ENCODE peak calls at places on chromosomes 16 and 17, in ten cellular contexts. One of them, this sample, is unnamed.

GRCh38 chr17:29172589-29172988 is 7.6 kb downstream of the MYO18A start:
- DNase-seq in tibial artery: no peak
- DNase-seq in cardiac muscle cell: no peak
- DNase-seq in heart right ventricle: no peak
- DNase-seq in GM12878: no peak
- DNase-seq in mucosa of descending colon: no peak
- DNase-seq in testis: no peak
- DNase-seq in ovary: no peak
- DNase-seq in stomach: no peak
- DNase-seq in tibial nerve: no peak
- DNase-seq in this sample: no peak

GRCh38 chr17:66580601-66581385 is 254.1 kb upstream of the CACNG5 start:
- DNase-seq in tibial artery: no peak
- DNase-seq in cardiac muscle cell: no peak
- DNase-seq in heart right ventricle: peak; percentile 19
- DNase-seq in GM12878: no peak
- DNase-seq in mucosa of descending colon: peak; percentile 68
- DNase-seq in testis: peak; percentile 67
- DNase-seq in ovary: no peak
- DNase-seq in stomach: peak; percentile 34
- DNase-seq in tibial nerve: no peak
- DNase-seq in this sample: no peak

GRCh38 chr16:80803341-80804060 is 897 bp downstream of the CDYL2 start:
- DNase-seq in tibial artery: no peak
- DNase-seq in cardiac muscle cell: peak; percentile 27
- DNase-seq in heart right ventricle: peak; percentile 33
- DNase-seq in GM12878: no peak
- DNase-seq in mucosa of descending colon: peak; percentile 47
- DNase-seq in testis: peak; percentile 43
- DNase-seq in ovary: peak; percentile 39
- DNase-seq in stomach: peak; percentile 45
- DNase-seq in tibial nerve: no peak
- DNase-seq in this sample: peak; percentile 63

GRCh38 chr17:5821057-5821456 is 236.7 kb upstream of the NLRP1 start:
- DNase-seq in tibial artery: no peak
- DNase-seq in cardiac muscle cell: no peak
- DNase-seq in heart right ventricle: no peak
- DNase-seq in GM12878: no peak
- DNase-seq in mucosa of descending colon: no peak
- DNase-seq in testis: no peak
- DNase-seq in ovary: no peak
- DNase-seq in stomach: no peak
- DNase-seq in tibial nerve: no peak
- DNase-seq in this sample: no peak

GRCh38 chr17:31495049-31495885 is 103.8 kb downstream of the RAB11FIP4 start:
- DNase-seq in tibial artery: no peak
- DNase-seq in cardiac muscle cell: no peak
- DNase-seq in heart right ventricle: no peak
- DNase-seq in GM12878: no peak
- DNase-seq in mucosa of descending colon: peak; percentile 49
- DNase-seq in testis: no peak
- DNase-seq in ovary: no peak
- DNase-seq in stomach: peak; percentile 82
- DNase-seq in tibial nerve: no peak
- DNase-seq in this sample: no peak

GRCh38 chr16:53805113-53805512 is 101.2 kb downstream of the FTO start:
- DNase-seq in tibial artery: no peak
- DNase-seq in cardiac muscle cell: no peak
- DNase-seq in heart right ventricle: no peak
- DNase-seq in GM12878: no peak
- DNase-seq in mucosa of descending colon: no peak
- DNase-seq in testis: no peak
- DNase-seq in ovary: no peak
- DNase-seq in stomach: no peak
- DNase-seq in tibial nerve: no peak
- DNase-seq in this sample: no peak

GRCh38 chr16:78198299-78198698 is 98.8 kb downstream of the WWOX start:
- DNase-seq in tibial artery: no peak
- DNase-seq in cardiac muscle cell: no peak
- DNase-seq in heart right ventricle: no peak
- DNase-seq in GM12878: no peak
- DNase-seq in mucosa of descending colon: no peak
- DNase-seq in testis: no peak
- DNase-seq in ovary: no peak
- DNase-seq in stomach: no peak
- DNase-seq in tibial nerve: no peak
- DNase-seq in this sample: no peak

GRCh38 chr16:29154676-29155121 is 169.8 kb downstream of the LAT start:
- DNase-seq in tibial artery: no peak
- DNase-seq in cardiac muscle cell: no peak
- DNase-seq in heart right ventricle: no peak
- DNase-seq in GM12878: no peak
- DNase-seq in mucosa of descending colon: no peak
- DNase-seq in testis: no peak
- DNase-seq in ovary: peak; percentile 66
- DNase-seq in stomach: no peak
- DNase-seq in tibial nerve: no peak
- DNase-seq in this sample: no peak

GRCh38 chr16:69727916-69728270 is 1.5 kb upstream of the NQO1 start:
- DNase-seq in tibial artery: no peak
- DNase-seq in cardiac muscle cell: no peak
- DNase-seq in heart right ventricle: peak; percentile 45
- DNase-seq in GM12878: no peak
- DNase-seq in mucosa of descending colon: no peak
- DNase-seq in testis: peak; percentile 36
- DNase-seq in ovary: peak; percentile 39
- DNase-seq in stomach: peak; percentile 85
- DNase-seq in tibial nerve: no peak
- DNase-seq in this sample: peak; percentile 82

GRCh38 chr17:81354944-81355327 is 40.3 kb upstream of the BAHCC1 start:
- DNase-seq in tibial artery: no peak
- DNase-seq in cardiac muscle cell: no peak
- DNase-seq in heart right ventricle: no peak
- DNase-seq in GM12878: no peak
- DNase-seq in mucosa of descending colon: no peak
- DNase-seq in testis: no peak
- DNase-seq in ovary: no peak
- DNase-seq in stomach: no peak
- DNase-seq in tibial nerve: no peak
- DNase-seq in this sample: no peak

GRCh38 chr16:69397821-69398521 is 12.2 kb upstream of the TERF2 start:
- DNase-seq in tibial artery: no peak
- DNase-seq in cardiac muscle cell: peak; percentile 73
- DNase-seq in heart right ventricle: no peak
- DNase-seq in GM12878: peak; percentile 19
- DNase-seq in mucosa of descending colon: peak; percentile 49
- DNase-seq in testis: peak; percentile 67
- DNase-seq in ovary: no peak
- DNase-seq in stomach: no peak
- DNase-seq in tibial nerve: no peak
- DNase-seq in this sample: no peak

GRCh38 chr16:69195371-69196029 is 8.5 kb downstream of the SNTB2 start:
- DNase-seq in tibial artery: no peak
- DNase-seq in cardiac muscle cell: no peak
- DNase-seq in heart right ventricle: no peak
- DNase-seq in GM12878: no peak
- DNase-seq in mucosa of descending colon: no peak
- DNase-seq in testis: no peak
- DNase-seq in ovary: no peak
- DNase-seq in stomach: no peak
- DNase-seq in tibial nerve: no peak
- DNase-seq in this sample: no peak

GRCh38 chr17:55366020-55366481 is 55.6 kb downstream of the MMD start:
- DNase-seq in tibial artery: no peak
- DNase-seq in cardiac muscle cell: no peak
- DNase-seq in heart right ventricle: no peak
- DNase-seq in GM12878: no peak
- DNase-seq in mucosa of descending colon: no peak
- DNase-seq in testis: no peak
- DNase-seq in ovary: no peak
- DNase-seq in stomach: no peak
- DNase-seq in tibial nerve: no peak
- DNase-seq in this sample: no peak

GRCh38 chr17:1186923-1187771 is 7.4 kb upstream of the ABR start:
- DNase-seq in tibial artery: peak; percentile 93
- DNase-seq in cardiac muscle cell: peak; percentile 86
- DNase-seq in heart right ventricle: peak; percentile 90
- DNase-seq in GM12878: no peak
- DNase-seq in mucosa of descending colon: peak; percentile 78
- DNase-seq in testis: peak; percentile 87
- DNase-seq in ovary: peak; percentile 91
- DNase-seq in stomach: peak; percentile 86
- DNase-seq in tibial nerve: peak; percentile 54
- DNase-seq in this sample: peak; percentile 90
- H3K4me3 ChIP-seq in tibial artery: peak overlapping the region; percentile 3
- H3K4me3 ChIP-seq in cardiac muscle cell: no peak overlapping the region
- H3K4me3 ChIP-seq in heart right ventricle: peak overlapping the region; percentile 2
- H3K4me3 ChIP-seq in GM12878: no peak overlapping the region
- H3K4me3 ChIP-seq in mucosa of descending colon: no peak overlapping the region
- H3K4me3 ChIP-seq in testis: no peak overlapping the region
- H3K4me3 ChIP-seq in ovary: no peak overlapping the region
- H3K4me3 ChIP-seq in stomach: peak overlapping the region; percentile 19
- H3K4me3 ChIP-seq in tibial nerve: no peak overlapping the region
- H3K4me3 ChIP-seq in this sample: peak overlapping the region; percentile 48

GRCh38 chr16:2054543-2055245 is 6.9 kb downstream of the TSC2 start:
- DNase-seq in tibial artery: no peak
- DNase-seq in cardiac muscle cell: no peak
- DNase-seq in heart right ventricle: no peak
- DNase-seq in GM12878: no peak
- DNase-seq in mucosa of descending colon: peak; percentile 94
- DNase-seq in testis: no peak
- DNase-seq in ovary: no peak
- DNase-seq in stomach: peak; percentile 93
- DNase-seq in tibial nerve: no peak
- DNase-seq in this sample: peak; percentile 73

GRCh38 chr16:2057438-2057837 is 9.7 kb downstream of the TSC2 start:
- DNase-seq in tibial artery: no peak
- DNase-seq in cardiac muscle cell: no peak
- DNase-seq in heart right ventricle: no peak
- DNase-seq in GM12878: no peak
- DNase-seq in mucosa of descending colon: no peak
- DNase-seq in testis: no peak
- DNase-seq in ovary: no peak
- DNase-seq in stomach: no peak
- DNase-seq in tibial nerve: no peak
- DNase-seq in this sample: no peak

GRCh38 chr16:2058901-2059300 is 11.1 kb downstream of the TSC2 start:
- DNase-seq in tibial artery: no peak
- DNase-seq in cardiac muscle cell: no peak
- DNase-seq in heart right ventricle: no peak
- DNase-seq in GM12878: no peak
- DNase-seq in mucosa of descending colon: no peak
- DNase-seq in testis: no peak
- DNase-seq in ovary: no peak
- DNase-seq in stomach: no peak
- DNase-seq in tibial nerve: no peak
- DNase-seq in this sample: no peak

GRCh38 chr16:2056077-2056476 is 8.3 kb downstream of the TSC2 start:
- DNase-seq in tibial artery: no peak
- DNase-seq in cardiac muscle cell: no peak
- DNase-seq in heart right ventricle: no peak
- DNase-seq in GM12878: no peak
- DNase-seq in mucosa of descending colon: no peak
- DNase-seq in testis: no peak
- DNase-seq in ovary: no peak
- DNase-seq in stomach: no peak
- DNase-seq in tibial nerve: no peak
- DNase-seq in this sample: no peak

DNA sequence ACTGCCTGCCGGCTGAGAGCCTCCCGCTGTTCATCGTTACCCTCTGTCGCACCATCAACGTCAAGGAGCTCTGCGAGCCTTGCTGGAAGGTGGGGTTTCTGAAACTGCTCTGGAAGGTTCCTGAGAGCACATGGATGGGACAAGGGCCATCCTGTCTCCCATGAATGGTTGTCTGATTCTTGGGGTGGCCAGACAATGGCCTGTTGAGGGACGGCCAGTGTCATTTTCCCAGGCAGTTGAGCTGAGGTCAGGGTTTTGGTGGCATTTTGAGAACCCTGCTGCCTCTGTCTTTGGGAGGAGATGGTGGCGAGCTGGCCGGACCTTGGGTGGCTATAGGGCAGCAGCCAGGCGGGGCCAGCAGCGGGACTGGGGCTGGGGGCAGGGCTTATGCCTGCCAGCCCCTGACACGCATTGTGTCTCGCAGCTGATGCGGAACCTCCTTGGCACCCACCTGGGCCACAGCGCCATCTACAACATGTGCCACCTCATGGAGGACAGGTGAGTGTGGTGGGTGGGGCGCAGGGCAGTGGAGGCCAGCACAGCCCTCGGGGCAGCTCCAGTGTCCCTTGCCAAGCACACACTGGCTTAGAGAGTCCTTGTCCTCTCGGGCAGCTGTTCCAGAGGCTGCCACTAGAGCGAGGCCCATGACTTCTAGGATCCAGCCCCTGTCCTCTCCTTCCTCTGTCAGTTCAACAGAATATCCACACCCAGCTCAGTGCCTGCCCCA is 9.1 kb downstream of the TSC2 start:
- DNase-seq in tibial artery: no peak
- DNase-seq in cardiac muscle cell: no peak
- DNase-seq in heart right ventricle: no peak
- DNase-seq in GM12878: no peak
- DNase-seq in mucosa of descending colon: no peak
- DNase-seq in testis: no peak
- DNase-seq in ovary: no peak
- DNase-seq in stomach: no peak
- DNase-seq in tibial nerve: no peak
- DNase-seq in this sample: no peak
- TF ChIP-seq CTCF in tibial artery: no peak
- TF ChIP-seq CTCF in cardiac muscle cell: peak; percentile 8
- TF ChIP-seq CTCF in heart right ventricle: no peak
- TF ChIP-seq CTCF in GM12878: no peak
- TF ChIP-seq CTCF in mucosa of descending colon: no peak
- TF ChIP-seq CTCF in testis: no peak
- TF ChIP-seq CTCF in ovary: no peak
- TF ChIP-seq CTCF in stomach: no peak
- TF ChIP-seq CTCF in tibial nerve: peak; percentile 10
- TF ChIP-seq CTCF in this sample: no peak

DNA sequence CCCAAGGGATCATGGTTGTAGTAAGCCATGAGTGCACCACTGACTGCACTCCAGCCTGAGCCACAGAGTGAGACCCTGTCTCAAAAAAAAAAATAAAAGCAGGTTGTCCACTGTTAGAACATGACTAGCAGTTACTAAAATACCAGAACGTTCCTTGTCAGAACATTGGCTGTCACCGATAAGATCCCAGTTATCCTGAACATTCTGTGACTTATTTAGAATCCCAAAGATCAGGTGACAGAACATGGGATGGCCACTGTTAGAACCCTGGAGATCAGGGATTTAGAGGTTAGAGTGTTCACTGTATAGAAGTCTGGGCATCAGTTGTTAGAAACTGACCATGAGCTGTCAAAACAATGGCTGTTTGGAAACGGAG is 8.6 kb downstream of the CES4A start:
- DNase-seq in tibial artery: no peak
- DNase-seq in cardiac muscle cell: no peak
- DNase-seq in heart right ventricle: no peak
- DNase-seq in GM12878: no peak
- DNase-seq in mucosa of descending colon: no peak
- DNase-seq in testis: no peak
- DNase-seq in ovary: no peak
- DNase-seq in stomach: no peak
- DNase-seq in tibial nerve: no peak
- DNase-seq in this sample: no peak
- H3K36me3 ChIP-seq in tibial artery: no peaks in the 10 kb centered on the region
- H3K36me3 ChIP-seq in cardiac muscle cell: no peaks in the 10 kb centered on the region
- H3K36me3 ChIP-seq in heart right ventricle: no peaks in the 10 kb centered on the region
- H3K36me3 ChIP-seq in GM12878: no peaks in the 10 kb centered on the region
- H3K36me3 ChIP-seq in mucosa of descending colon: no peaks in the 10 kb centered on the region
- H3K36me3 ChIP-seq in testis: no peaks in the 10 kb centered on the region
- H3K36me3 ChIP-seq in ovary: no peaks in the 10 kb centered on the region
- H3K36me3 ChIP-seq in stomach: no peaks in the 10 kb centered on the region
- H3K36me3 ChIP-seq in tibial nerve: no peaks in the 10 kb centered on the region
- H3K36me3 ChIP-seq in this sample: no peaks in the 10 kb centered on the region

GRCh38 chr17:38746893-38747384 is 1.2 kb downstream of the PCGF2 start:
- DNase-seq in tibial artery: no peak
- DNase-seq in cardiac muscle cell: no peak
- DNase-seq in heart right ventricle: no peak
- DNase-seq in GM12878: no peak
- DNase-seq in mucosa of descending colon: peak; percentile 27
- DNase-seq in testis: no peak
- DNase-seq in ovary: no peak
- DNase-seq in stomach: no peak
- DNase-seq in tibial nerve: no peak
- DNase-seq in this sample: no peak
- H3K4me3 ChIP-seq in tibial artery: peak overlapping the region; percentile 70
- H3K4me3 ChIP-seq in cardiac muscle cell: peak overlapping the region; percentile 97
- H3K4me3 ChIP-seq in heart right ventricle: peak overlapping the region; percentile 96
- H3K4me3 ChIP-seq in GM12878: peak overlapping the region; percentile 95
- H3K4me3 ChIP-seq in mucosa of descending colon: peak overlapping the region; percentile 43
- H3K4me3 ChIP-seq in testis: peak overlapping the region; percentile 92
- H3K4me3 ChIP-seq in ovary: peak overlapping the region; percentile 68
- H3K4me3 ChIP-seq in stomach: peak overlapping the region; percentile 85
- H3K4me3 ChIP-seq in tibial nerve: peak overlapping the region; percentile 79
- H3K4me3 ChIP-seq in this sample: peak overlapping the region; percentile 95

This sample was measured in lower lobe of right lung.